ENCODE peak calls at places on chromosomes 4 and X, in ten cellular contexts. H, N, B, U, S, R, Y, P, W and F are unnamed samples.
A peak's percentile ranks its signal among the peaks of the same experiment; 100 is the strongest.

GRCh38 chrX:71154641-71155040 is 10.0 kb downstream of the NLGN3 start:
- DNase-seq in H (no peak), N (no peak), B (no peak), U (no peak), S (no peak), R (no peak), Y (no peak), P (no peak), W (no peak), F (no peak)

GRCh38 chr4:67151376-67152343 is 393.6 kb downstream of the CENPC start:
- DNase-seq in H (no peak), N (no peak), B (no peak), U (no peak), S (no peak), R (no peak), Y (no peak), P (no peak), W (no peak), F (no peak)

GRCh38 chr4:242121-242848 is 63.0 kb downstream of the ZNF732 start:
- DNase-seq in H (peak; percentile 52), N (peak; percentile 13), B (peak; percentile 74), U (peak; percentile 36), S (peak; percentile 3), R (peak; percentile 92), Y (peak; percentile 74), P (peak; percentile 52), W (peak; percentile 78), F (peak; percentile 86)

GRCh38 chrX:40694833-40695232 is 40.5 kb downstream of the MED14 start:
- DNase-seq in H (no peak), N (peak; percentile 26), B (peak; percentile 12), U (no peak), S (no peak), R (no peak), Y (peak; percentile 10), P (no peak), W (no peak), F (peak; percentile 21)

GRCh38 chrX:16196829-16197228 is 29.5 kb downstream of the MAGEB17 start:
- DNase-seq in H (no peak), N (no peak), B (no peak), U (no peak), S (no peak), R (no peak), Y (no peak), P (no peak), W (no peak), F (peak; percentile 1)

GRCh38 chr4:85748654-85749053 is 273.7 kb downstream of the ARHGAP24 start:
- DNase-seq in H (no peak), N (no peak), B (no peak), U (no peak), S (no peak), R (no peak), Y (peak; percentile 53), P (no peak), W (no peak), F (peak; percentile 67)

GRCh38 chr4:125321709-125322362 is 7.1 kb downstream of the FAT4 start:
- DNase-seq in H (peak; percentile 8), N (peak; percentile 61), B (peak; percentile 48), U (no peak), S (no peak), R (no peak), Y (peak; percentile 72), P (peak; percentile 36), W (no peak), F (peak; percentile 78)

GRCh38 chr4:110837896-110838450 is 215.1 kb upstream of the PITX2 start:
- DNase-seq in H (no peak), N (no peak), B (no peak), U (no peak), S (no peak), R (no peak), Y (no peak), P (no peak), W (no peak), F (no peak)

GRCh38 chrX:35919536-35920309 is at the start of gene CFAP47:
- DNase-seq in H (peak; percentile 1), N (no peak), B (peak; percentile 4), U (peak; percentile 18), S (no peak), R (peak; percentile 0), Y (peak; percentile 0), P (no peak), W (peak; percentile 7), F (no peak)

GRCh38 chr4:16294455-16294854 is 68.2 kb upstream of the TAPT1 start:
- DNase-seq in H (no peak), N (peak; percentile 52), B (no peak), U (no peak), S (no peak), R (no peak), Y (peak; percentile 36), P (no peak), W (no peak), F (peak; percentile 42)

GRCh38 chrX:115911967-115912366 is 258.6 kb upstream of the AGTR2 start:
- DNase-seq in H (no peak), N (no peak), B (no peak), U (no peak), S (no peak), R (no peak), Y (no peak), P (no peak), W (no peak), F (no peak)

GRCh38 chr4:125679989-125680388 is 365.2 kb downstream of the FAT4 start:
- DNase-seq in H (no peak), N (no peak), B (no peak), U (no peak), S (no peak), R (no peak), Y (no peak), P (no peak), W (no peak), F (peak; percentile 9)

GRCh38 chr4:41212221-41213203 is 1.8 kb downstream of the APBB2 start:
- DNase-seq in H (peak; percentile 77), N (peak; percentile 64), B (peak; percentile 72), U (no peak), S (no peak), R (peak; percentile 84), Y (peak; percentile 85), P (peak; percentile 77), W (peak; percentile 74), F (peak; percentile 88)